ENCODE peak calls at places on chromosomes 12 and 14, in ten cellular contexts. C is non-pigmented ciliary epithelial cell; K is adipocyte; R is HepG2; Q is stimulated activated CD8-positive, alpha-beta memory T cell treated with anti-CD3 and anti-CD28 coated beads, Interleukin-2, amount 100 ng/mL, for 48 hours; Z is HTR-8/SVneo; Y is stimulated activated naive CD8-positive, alpha-beta T cell treated with anti-CD3 and anti-CD28 coated beads, Interleukin-15, Interleukin-2, amounts not matched to agents 100 U/mL and 50 U/mL, for 24 hours; X is D341Med; J is NCI-H345; W is NCI-H748 treated with DMSO at 0.1 percent for 48 hours. V is an unnamed sample.

GRCh38 chr12:31317471-31318397 is 8.2 kb downstream of the SINHCAF start:
- DNase-seq in C (no peak), K (peak), R (no peak), Q (no peak), Z (no peak), Y (no peak), X (no peak), J (no peak), W (no peak), V (peak)

GRCh38 chr14:21278632-21279031 is 1.3 kb upstream of the RPGRIP1 start:
- DNase-seq in C (no peak), K (no peak), R (no peak), Q (no peak), Z (no peak), Y (no peak), X (no peak), J (no peak), W (no peak), V (no peak)

GRCh38 chr12:835754-836493 is 83.5 kb downstream of the WNK1 start:
- DNase-seq in C (no peak), K (peak), R (no peak), Q (no peak), Z (no peak), Y (no peak), X (no peak), J (no peak), W (no peak), V (no peak)

GRCh38 chr12:3071107-3071506 is 6.1 kb upstream of the TSPAN9 start:
- DNase-seq in C (no peak), K (no peak), R (peak), Q (no peak), Z (peak), Y (no peak), X (no peak), J (no peak), W (no peak), V (no peak)

GRCh38 chr12:104909761-104910160 is 48.3 kb downstream of the SLC41A2 start:
- DNase-seq in C (no peak), K (peak), R (no peak), Q (no peak), Z (no peak), Y (no peak), X (no peak), J (no peak), W (no peak), V (no peak)

GRCh38 chr12:26121841-26122680 is 2.8 kb downstream of the BHLHE41 start:
- DNase-seq in C (no peak), K (peak), R (no peak), Q (no peak), Z (no peak), Y (peak), X (peak), J (no peak), W (no peak), V (no peak)

GRCh38 chr14:44798386-44799242 is 163.1 kb downstream of the KLHL28 start:
- DNase-seq in C (no peak), K (no peak), R (no peak), Q (no peak), Z (no peak), Y (no peak), X (no peak), J (no peak), W (no peak), V (no peak)

GRCh38 chr12:71000255-71000654 is 79.7 kb upstream of the PTPRR start:
- DNase-seq in C (no peak), K (no peak), R (no peak), Q (no peak), Z (no peak), Y (no peak), X (no peak), J (no peak), W (no peak), V (no peak)

GRCh38 chr12:3158851-3159465 is 81.8 kb downstream of the TSPAN9 start:
- DNase-seq in C (peak), K (peak), R (no peak), Q (no peak), Z (no peak), Y (no peak), X (no peak), J (no peak), W (no peak), V (no peak)

GRCh38 chr12:24778486-24779304 is 170.2 kb downstream of the BCAT1 start:
- DNase-seq in C (no peak), K (peak), R (peak), Q (no peak), Z (peak), Y (no peak), X (peak), J (no peak), W (peak), V (peak)

GRCh38 chr12:105561981-105562726 is 231.7 kb downstream of the C12orf75 start:
- DNase-seq in C (peak), K (peak), R (no peak), Q (no peak), Z (peak), Y (no peak), X (no peak), J (peak), W (peak), V (peak)

GRCh38 chr12:32402170-32402569 is 2.8 kb downstream of the FGD4 start:
- DNase-seq in C (no peak), K (no peak), R (no peak), Q (no peak), Z (no peak), Y (no peak), X (no peak), J (no peak), W (no peak), V (no peak)

GRCh38 chr14:104876251-104876699 is 11.2 kb downstream of the CEP170B start:
- DNase-seq in C (no peak), K (peak), R (no peak), Q (no peak), Z (no peak), Y (peak), X (peak), J (peak), W (no peak), V (no peak)

GRCh38 chr14:23055621-23056256 is 1.6 kb downstream of the CDH24 start:
- DNase-seq in C (no peak), K (no peak), R (no peak), Q (no peak), Z (no peak), Y (no peak), X (no peak), J (no peak), W (no peak), V (no peak)

GRCh38 chr12:56338643-56339422 is at the start of gene IL23A:
- DNase-seq in C (peak), K (no peak), R (no peak), Q (peak), Z (no peak), Y (peak), X (no peak), J (peak), W (no peak), V (no peak)

GRCh38 chr12:66036317-66036716 is 94.2 kb downstream of the LLPH start:
- DNase-seq in C (peak), K (peak), R (peak), Q (no peak), Z (peak), Y (no peak), X (peak), J (no peak), W (no peak), V (no peak)

GRCh38 chr12:94172973-94173372 is 24.6 kb downstream of the PLXNC1 start:
- DNase-seq in C (peak), K (peak), R (peak), Q (no peak), Z (peak), Y (peak), X (no peak), J (no peak), W (no peak), V (no peak)

GRCh38 chr12:131115766-131116165 is 162.1 kb downstream of the ADGRD1 start:
- DNase-seq in C (no peak), K (no peak), R (no peak), Q (no peak), Z (no peak), Y (no peak), X (no peak), J (no peak), W (no peak), V (no peak)

GRCh38 chr12:14171111-14171510 is 189.7 kb upstream of the GRIN2B start:
- DNase-seq in C (no peak), K (no peak), R (no peak), Q (no peak), Z (no peak), Y (no peak), X (no peak), J (no peak), W (no peak), V (no peak)

GRCh38 chr14:34983148-34983760 is 462 bp downstream of the SRP54 start:
- DNase-seq in C (no peak), K (no peak), R (no peak), Q (peak), Z (no peak), Y (no peak), X (peak), J (no peak), W (no peak), V (no peak)

GRCh38 chr14:64701660-64702059 is 2.6 kb upstream of the PLEKHG3 start:
- DNase-seq in C (no peak), K (no peak), R (no peak), Q (no peak), Z (no peak), Y (no peak), X (no peak), J (peak), W (no peak), V (peak)

GRCh38 chr14:58107947-58108552 is 44.0 kb downstream of the ARMH4 start:
- DNase-seq in C (peak), K (peak), R (peak), Q (no peak), Z (peak), Y (peak), X (peak), J (peak), W (peak), V (peak)

GRCh38 chr14:94395306-94395899 is 7.0 kb upstream of the SERPINA1 start:
- DNase-seq in C (no peak), K (no peak), R (no peak), Q (no peak), Z (no peak), Y (no peak), X (no peak), J (no peak), W (no peak), V (no peak)

GRCh38 chr14:74577247-74577947 is 34.6 kb downstream of the LTBP2 start:
- DNase-seq in C (no peak), K (no peak), R (no peak), Q (no peak), Z (no peak), Y (no peak), X (no peak), J (no peak), W (no peak), V (no peak)

GRCh38 chr12:6852651-6853354 is 853 bp downstream of the USP5 start:
- DNase-seq in C (no peak), K (peak), R (peak), Q (peak), Z (peak), Y (peak), X (peak), J (peak), W (no peak), V (peak)

GRCh38 chr12:104750061-104750460 is 208.0 kb downstream of the SLC41A2 start:
- DNase-seq in C (peak), K (peak), R (no peak), Q (no peak), Z (no peak), Y (no peak), X (no peak), J (no peak), W (no peak), V (peak)

GRCh38 chr14:56333361-56334279 is 215.4 kb downstream of the PELI2 start:
- DNase-seq in C (peak), K (peak), R (peak), Q (no peak), Z (peak), Y (no peak), X (no peak), J (peak), W (peak), V (peak)

V was measured in Ammon's horn.